ENCODE peak calls at places on chromosomes 3 and 15, in five cellular contexts. E is HCT116, B is GM23248, A is MM.1S, W is SK-N-SH. G is an unnamed sample.

GRCh38 chr15:50051811-50052419 is 67.1 kb downstream of the ATP8B4 start:
- DNase-seq in E (peak; percentile 41), B (peak; percentile 91), A (peak; percentile 61), W (peak; percentile 52), G (peak; percentile 87)

GRCh38 chr3:123328851-123329635 is 119.8 kb downstream of the ADCY5 start:
- DNase-seq in E (peak; percentile 37), B (peak; percentile 69), A (peak; percentile 67), W (peak; percentile 89), G (peak; percentile 86)

GRCh38 chr3:184361932-184362667 is 590 bp downstream of the POLR2H start:
- DNase-seq in E (peak; percentile 63), B (peak; percentile 72), A (peak; percentile 50), W (peak; percentile 85), G (peak; percentile 68)

GRCh38 chr15:94395626-94396025 is 164.3 kb downstream of the MCTP2 start:
- DNase-seq in E (no peak), B (peak; percentile 67), A (no peak), W (no peak), G (peak; percentile 31)

GRCh38 chr15:83775738-83776137 is 121.8 kb downstream of the ADAMTSL3 start:
- DNase-seq in E (no peak), B (no peak), A (no peak), W (no peak), G (no peak)

GRCh38 chr15:78033864-78034263 is 43.6 kb downstream of the TBC1D2B start:
- DNase-seq in E (no peak), B (no peak), A (peak; percentile 62), W (no peak), G (no peak)

GRCh38 chr3:194579091-194579606 is 54.1 kb downstream of the TMEM44 start:
- DNase-seq in E (no peak), B (no peak), A (no peak), W (peak; percentile 71), G (no peak)

GRCh38 chr3:77667901-77668300 is 628.0 kb downstream of the ROBO2 start:
- DNase-seq in E (no peak), B (no peak), A (no peak), W (no peak), G (no peak)

GRCh38 chr15:57216288-57216687 is 160.0 kb upstream of the CGNL1 start:
- DNase-seq in E (no peak), B (peak; percentile 88), A (no peak), W (no peak), G (peak; percentile 82)

GRCh38 chr3:106261915-106262683 is 393.3 kb upstream of the CBLB start:
- DNase-seq in E (no peak), B (peak; percentile 78), A (no peak), W (no peak), G (no peak)

GRCh38 chr15:44295909-44296420 is 7.4 kb downstream of the GOLM2 start:
- DNase-seq in E (no peak), B (no peak), A (peak; percentile 38), W (no peak), G (no peak)

GRCh38 chr3:57889807-57890206 is 118.4 kb upstream of the FLNB start:
- DNase-seq in E (no peak), B (peak; percentile 42), A (no peak), W (no peak), G (no peak)

GRCh38 chr3:42090973-42091731 is at the start of gene TRAK1:
- DNase-seq in E (no peak), B (peak; percentile 95), A (no peak), W (no peak), G (no peak)

GRCh38 chr3:186754006-186754405 is 29.4 kb upstream of the EIF4A2 start:
- DNase-seq in E (no peak), B (no peak), A (no peak), W (no peak), G (no peak)

GRCh38 chr15:80207887-80208286 is 44.1 kb downstream of the CTXND1 start:
- DNase-seq in E (no peak), B (peak; percentile 29), A (no peak), W (no peak), G (no peak)

GRCh38 chr3:58366699-58367098 is 34.0 kb downstream of the PXK start:
- DNase-seq in E (no peak), B (no peak), A (no peak), W (no peak), G (no peak)

GRCh38 chr3:10514407-10515069 is 9.2 kb upstream of the ATP2B2 start:
- DNase-seq in E (no peak), B (no peak), A (no peak), W (no peak), G (no peak)

GRCh38 chr15:70195808-70196304 is 98.1 kb upstream of the TLE3 start:
- DNase-seq in E (no peak), B (peak; percentile 96), A (no peak), W (peak; percentile 58), G (peak; percentile 6)

GRCh38 chr3:56881035-56881575 is 79.4 kb upstream of the ARHGEF3 start:
- DNase-seq in E (no peak), B (peak; percentile 16), A (no peak), W (no peak), G (peak; percentile 49)

GRCh38 chr15:63764124-63764827 is 69.5 kb downstream of the HERC1 start:
- DNase-seq in E (no peak), B (no peak), A (peak; percentile 16), W (no peak), G (no peak)

GRCh38 chr3:129490273-129490675 is 38.2 kb upstream of the RHO start:
- DNase-seq in E (peak; percentile 49), B (peak; percentile 98), A (peak; percentile 59), W (peak; percentile 84), G (peak; percentile 75)

GRCh38 chr3:71245052-71245488 is 338.5 kb downstream of the FOXP1 start:
- DNase-seq in E (no peak), B (peak; percentile 32), A (no peak), W (no peak), G (peak; percentile 13)

GRCh38 chr15:96457852-96458251 is 127.4 kb downstream of the NR2F2 start:
- DNase-seq in E (no peak), B (no peak), A (no peak), W (no peak), G (no peak)

GRCh38 chr3:64438837-64439236 is 213.6 kb upstream of the PRICKLE2 start:
- DNase-seq in E (no peak), B (no peak), A (no peak), W (no peak), G (no peak)

GRCh38 chr3:171428892-171429291 is 31.3 kb downstream of the TNIK start:
- DNase-seq in E (no peak), B (no peak), A (no peak), W (no peak), G (no peak)
- H3K9ac ChIP-seq in E (no peak overlapping the region), B (no peak overlapping the region), A (no peak overlapping the region), W (no peak overlapping the region), G (no peak overlapping the region)

GRCh38 chr3:62159693-62160092 is 213.7 kb downstream of the FEZF2 start:
- DNase-seq in E (no peak), B (peak; percentile 75), A (no peak), W (no peak), G (no peak)
- H2AFZ ChIP-seq in E (no peak overlapping the region), B (peak overlapping the region; percentile 39), A (no peak overlapping the region), W (no peak overlapping the region), G (no peak overlapping the region)

GRCh38 chr3:100040446-100040845 is 73.9 kb downstream of the FILIP1L start:
- DNase-seq in E (no peak), B (peak; percentile 60), A (no peak), W (no peak), G (peak; percentile 31)
- TF ChIP-seq EZH2phosphoT487 in E (no peak), B (no peak), A (no peak), W (no peak), G (no peak)

DNA sequence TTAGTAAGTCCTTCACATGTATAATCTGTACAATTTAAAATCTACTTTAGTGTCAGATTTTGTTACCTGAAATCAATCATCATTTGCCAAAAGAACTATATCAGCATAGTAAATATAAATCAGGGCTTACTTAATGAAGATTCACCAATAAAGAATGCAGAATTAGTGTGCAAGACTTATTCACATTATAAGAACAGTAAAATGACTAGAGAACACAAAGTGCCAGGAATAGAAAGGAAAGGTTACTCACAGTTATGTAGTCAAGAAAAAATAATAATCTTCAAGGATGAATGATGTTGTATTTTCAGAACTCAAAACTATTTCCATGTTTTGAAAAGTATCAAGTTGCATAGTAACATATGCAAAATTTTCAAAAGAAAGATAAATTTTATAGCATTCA is 891.9 kb downstream of the ROBO1 start:
- DNase-seq in E (no peak), B (peak; percentile 59), A (no peak), W (no peak), G (peak; percentile 39)
- H3K9ac ChIP-seq in E (no peak overlapping the region), B (no peak overlapping the region), A (no peak overlapping the region), W (no peak overlapping the region), G (no peak overlapping the region)

GRCh38 chr3:114274929-114275328 is 18.9 kb upstream of the TIGIT start:
- DNase-seq in E (no peak), B (peak; percentile 60), A (peak; percentile 32), W (no peak), G (no peak)
- H2AFZ ChIP-seq in E (no peak overlapping the region), B (peak overlapping the region; percentile 66), A (no peak overlapping the region), W (no peak overlapping the region), G (no peak overlapping the region)

GRCh38 chr15:100726070-100726420 is 123.7 kb downstream of the ASB7 start:
- DNase-seq in E (no peak), B (no peak), A (no peak), W (peak; percentile 9), G (no peak)
- TF ChIP-seq EZH2phosphoT487 in E (no peak), B (no peak), A (no peak), W (no peak), G (no peak)

DNA sequence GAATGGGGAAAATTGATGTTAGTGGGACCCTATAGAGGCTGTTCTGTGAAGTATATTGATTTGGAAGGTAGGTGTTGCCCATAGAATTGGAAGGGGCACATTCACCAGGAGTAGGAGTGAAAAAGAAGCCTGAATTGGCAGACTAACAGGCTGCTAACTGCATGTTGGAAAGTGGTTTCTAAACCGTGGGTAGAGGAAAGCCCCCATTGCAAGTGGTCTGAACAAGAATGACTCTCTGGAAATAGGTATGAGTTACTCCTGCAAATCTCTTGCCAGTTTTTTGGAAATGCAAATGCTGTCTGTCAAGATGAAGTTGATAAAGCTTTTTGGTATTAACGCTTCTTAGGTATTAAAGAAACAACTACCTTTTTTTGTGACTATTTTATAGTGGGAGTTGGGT is 3.5 kb downstream of the UBE2E1 start:
- DNase-seq in E (no peak), B (no peak), A (peak; percentile 38), W (no peak), G (peak; percentile 22)
- H3K9ac ChIP-seq in E (no peak overlapping the region), B (no peak overlapping the region), A (peak overlapping the region; percentile 88), W (no peak overlapping the region), G (peak overlapping the region; percentile 91)